ENCODE peak calls at places on chromosomes 12 and 14, in seven cellular contexts. F, Z, M, A, L, U and H are unnamed samples.

GRCh38 chr12:92339198-92339821 is 193.7 kb upstream of the BTG1 start:
- DNase-seq in F (no peak), Z (no peak), M (no peak), A (no peak), L (no peak), U (no peak), H (no peak)

GRCh38 chr12:43912851-43913250 is 77.0 kb downstream of the TMEM117 start:
- DNase-seq in F (no peak), Z (no peak), M (no peak), A (no peak), L (no peak), U (no peak), H (no peak)

GRCh38 chr12:9253464-9253863 is 45.3 kb upstream of the PZP start:
- DNase-seq in F (no peak), Z (no peak), M (no peak), A (no peak), L (no peak), U (no peak), H (no peak)

GRCh38 chr12:109844091-109844490 is 10.9 kb upstream of the TRPV4 start:
- DNase-seq in F (no peak), Z (no peak), M (no peak), A (no peak), L (no peak), U (no peak), H (no peak)

GRCh38 chr14:24911324-24912095 is 138.4 kb downstream of the STXBP6 start:
- DNase-seq in F (no peak), Z (no peak), M (peak), A (peak), L (no peak), U (no peak), H (no peak)

GRCh38 chr12:43273467-43273866 is 278.5 kb downstream of the ADAMTS20 start:
- DNase-seq in F (no peak), Z (no peak), M (no peak), A (no peak), L (no peak), U (no peak), H (no peak)

GRCh38 chr12:99983721-99984258 is 946 bp downstream of the ANKS1B start:
- DNase-seq in F (peak), Z (no peak), M (no peak), A (peak), L (no peak), U (no peak), H (no peak)

GRCh38 chr12:68069276-68069675 is 80.0 kb downstream of the IFNG-AS1 start:
- DNase-seq in F (no peak), Z (no peak), M (no peak), A (no peak), L (no peak), U (no peak), H (no peak)

GRCh38 chr12:94100990-94101901 is 47.1 kb upstream of the PLXNC1 start:
- DNase-seq in F (peak), Z (peak), M (peak), A (peak), L (peak), U (peak), H (peak)

GRCh38 chr12:89345830-89346740 is 6.2 kb downstream of the DUSP6 start:
- DNase-seq in F (peak), Z (peak), M (peak), A (peak), L (peak), U (no peak), H (peak)

GRCh38 chr12:42705863-42706262 is 116.3 kb upstream of the PRICKLE1 start:
- DNase-seq in F (no peak), Z (no peak), M (peak), A (peak), L (peak), U (no peak), H (peak)

GRCh38 chr14:26414933-26415332 is 182.9 kb downstream of the NOVA1 start:
- DNase-seq in F (no peak), Z (no peak), M (no peak), A (no peak), L (no peak), U (no peak), H (no peak)

GRCh38 chr12:132611620-132612019 is 1.2 kb upstream of the LRCOL1 start:
- DNase-seq in F (no peak), Z (no peak), M (no peak), A (no peak), L (no peak), U (no peak), H (no peak)

GRCh38 chr14:58796636-58797429 is 159.1 kb downstream of the DACT1 start:
- DNase-seq in F (no peak), Z (no peak), M (no peak), A (peak), L (no peak), U (no peak), H (no peak)

GRCh38 chr12:108568653-108569154 is 6.3 kb downstream of the ISCU start:
- DNase-seq in F (no peak), Z (peak), M (no peak), A (peak), L (no peak), U (peak), H (no peak)

GRCh38 chr12:95648990-95649791 is 97.9 kb upstream of the USP44 start:
- DNase-seq in F (no peak), Z (no peak), M (peak), A (peak), L (no peak), U (no peak), H (no peak)

GRCh38 chr12:117367006-117367638 is 5.7 kb upstream of the NOS1 start:
- DNase-seq in F (peak), Z (no peak), M (peak), A (peak), L (peak), U (peak), H (no peak)

GRCh38 chr12:121673013-121673441 is 3.6 kb upstream of the MORN3 start:
- DNase-seq in F (peak), Z (no peak), M (no peak), A (no peak), L (no peak), U (no peak), H (no peak)

GRCh38 chr12:130702966-130703732 is 12.9 kb downstream of the RIMBP2 start:
- DNase-seq in F (no peak), Z (no peak), M (no peak), A (no peak), L (peak), U (no peak), H (peak)

GRCh38 chr12:132488127-132489077 is 1.5 kb upstream of the FBRSL1 start:
- DNase-seq in F (no peak), Z (peak), M (peak), A (no peak), L (peak), U (peak), H (peak)

GRCh38 chr14:95677168-95677835 is 8.9 kb upstream of the TCL1B start:
- DNase-seq in F (no peak), Z (no peak), M (no peak), A (no peak), L (no peak), U (no peak), H (no peak)

GRCh38 chr14:49622022-49622607 is 1.5 kb downstream of the MGAT2 start:
- DNase-seq in F (no peak), Z (no peak), M (no peak), A (no peak), L (no peak), U (no peak), H (no peak)

GRCh38 chr12:44500423-44500822 is 375.7 kb downstream of the NELL2 start:
- DNase-seq in F (no peak), Z (no peak), M (no peak), A (no peak), L (no peak), U (no peak), H (peak)

GRCh38 chr12:112716099-112717093 is 75.2 kb upstream of the RPH3A start:
- DNase-seq in F (peak), Z (no peak), M (peak), A (peak), L (no peak), U (no peak), H (no peak)

GRCh38 chr12:81077329-81077685 is 572 bp upstream of the ACSS3 start:
- DNase-seq in F (peak), Z (no peak), M (no peak), A (peak), L (no peak), U (no peak), H (peak)

GRCh38 chr12:108826115-108826806 is 31.1 kb downstream of the SSH1 start:
- DNase-seq in F (peak), Z (no peak), M (peak), A (peak), L (peak), U (no peak), H (peak)

GRCh38 chr12:1698638-1699214 is 7.9 kb downstream of the ADIPOR2 start:
- DNase-seq in F (no peak), Z (no peak), M (no peak), A (no peak), L (no peak), U (no peak), H (no peak)

GRCh38 chr14:81450100-81450531 is 50.0 kb upstream of the STON2 start:
- DNase-seq in F (no peak), Z (no peak), M (no peak), A (no peak), L (no peak), U (no peak), H (peak)

GRCh38 chr12:68633614-68634558 is 23.2 kb downstream of the RAP1B start:
- DNase-seq in F (no peak), Z (no peak), M (no peak), A (no peak), L (no peak), U (no peak), H (no peak)

GRCh38 chr12:54228471-54228870 is 39.7 kb upstream of the SMUG1 start:
- DNase-seq in F (no peak), Z (no peak), M (no peak), A (no peak), L (no peak), U (no peak), H (no peak)

GRCh38 chr14:105646175-105646574 is 119.8 kb downstream of the TMEM121 start:
- DNase-seq in F (no peak), Z (no peak), M (no peak), A (no peak), L (peak), U (no peak), H (no peak)

GRCh38 chr14:62706217-62706616 is 339.0 kb downstream of the KCNH5 start:
- DNase-seq in F (no peak), Z (no peak), M (no peak), A (no peak), L (no peak), U (no peak), H (no peak)

GRCh38 chr14:42420071-42420470 is 813.4 kb downstream of the LRFN5 start:
- DNase-seq in F (no peak), Z (no peak), M (no peak), A (no peak), L (no peak), U (no peak), H (no peak)